ENCODE peak calls at places on chromosomes 3 and 15, in five cellular contexts. A, P, Q, X and T are unnamed samples.
A peak's percentile ranks its signal among the peaks of the same experiment; 100 is the strongest.

GRCh38 chr3:24119321-24119751 is 174.2 kb downstream of the NR1D2 start:
- DNase-seq in A (no peak), P (peak; percentile 25), Q (no peak), X (no peak), T (no peak)

GRCh38 chr3:42102569-42102968 is 11.4 kb downstream of the TRAK1 start:
- DNase-seq in A (no peak), P (no peak), Q (no peak), X (no peak), T (no peak)

GRCh38 chr3:32733631-32734229 is 48.7 kb downstream of the CNOT10 start:
- DNase-seq in A (no peak), P (peak; percentile 76), Q (no peak), X (no peak), T (peak; percentile 65)

GRCh38 chr15:72782274-72782992 is 1.1 kb downstream of the ADPGK start:
- DNase-seq in A (no peak), P (no peak), Q (no peak), X (no peak), T (no peak)

GRCh38 chr3:98519351-98519750 is 3.4 kb downstream of the CLDND1 start:
- DNase-seq in A (no peak), P (no peak), Q (no peak), X (no peak), T (no peak)

GRCh38 chr3:159781867-159782266 is 206.8 kb upstream of the IL12A start:
- DNase-seq in A (no peak), P (no peak), Q (no peak), X (no peak), T (no peak)

GRCh38 chr15:40334941-40335795 is 5.6 kb downstream of the CCDC9B start:
- DNase-seq in A (peak; percentile 47), P (no peak), Q (no peak), X (peak; percentile 85), T (no peak)

GRCh38 chr3:170802164-170803151 is 67.5 kb downstream of the RPL22L1 start:
- DNase-seq in A (no peak), P (no peak), Q (no peak), X (no peak), T (no peak)

GRCh38 chr3:31634485-31634884 is 101.8 kb downstream of the STT3B start:
- DNase-seq in A (no peak), P (no peak), Q (no peak), X (no peak), T (no peak)

GRCh38 chr3:7015683-7016440 is 154.9 kb downstream of the GRM7 start:
- DNase-seq in A (no peak), P (no peak), Q (no peak), X (no peak), T (no peak)

GRCh38 chr3:139934557-139935070 is 371 bp upstream of the CLSTN2 start:
- DNase-seq in A (no peak), P (no peak), Q (no peak), X (peak; percentile 86), T (no peak)

GRCh38 chr3:127698264-127699097 is 25.7 kb downstream of the ABTB1 start:
- DNase-seq in A (no peak), P (no peak), Q (no peak), X (no peak), T (no peak)

GRCh38 chr3:15287565-15288330 is 44.6 kb downstream of the SH3BP5 start:
- DNase-seq in A (no peak), P (no peak), Q (no peak), X (no peak), T (no peak)

GRCh38 chr15:70596354-70597055 is 166.9 kb downstream of the UACA start:
- DNase-seq in A (no peak), P (no peak), Q (no peak), X (no peak), T (no peak)

GRCh38 chr3:128187495-128187894 is 34.2 kb downstream of the EEFSEC start:
- DNase-seq in A (no peak), P (no peak), Q (no peak), X (no peak), T (no peak)

GRCh38 chr3:53180305-53181023 is 19.5 kb downstream of the PRKCD start:
- DNase-seq in A (peak; percentile 28), P (no peak), Q (no peak), X (no peak), T (no peak)

GRCh38 chr15:40930430-40931299 is 1.5 kb downstream of the DLL4 start:
- DNase-seq in A (peak; percentile 59), P (no peak), Q (peak; percentile 36), X (no peak), T (peak; percentile 20)

GRCh38 chr3:136078421-136079364 is 113.2 kb downstream of the PPP2R3A start:
- DNase-seq in A (no peak), P (peak; percentile 74), Q (no peak), X (no peak), T (peak; percentile 79)

GRCh38 chr3:10599444-10599843 is 94.1 kb upstream of the ATP2B2 start:
- DNase-seq in A (no peak), P (no peak), Q (no peak), X (no peak), T (no peak)

GRCh38 chr3:128351476-128352085 is 115.1 kb downstream of the DNAJB8 start:
- DNase-seq in A (no peak), P (no peak), Q (no peak), X (no peak), T (no peak)